ENCODE peak calls at places on chromosome X, in four cellular contexts. X is left lung, N is GM23248, L is NCI-H1092. S is an unnamed sample.
A peak's percentile ranks its signal among the peaks of the same experiment; 100 is the strongest.

GRCh38 chrX:139816204-139816603 is 108.2 kb upstream of the MCF2 start:
- DNase-seq in L (no peak), N (no peak), X (no peak), S (no peak)

GRCh38 chrX:34341258-34341657 is 209.1 kb upstream of the FAM47A start:
- DNase-seq in X (no peak), N (no peak), L (no peak), S (no peak)

GRCh38 chrX:120791013-120791643 is 84.5 kb downstream of the CT47B1 start:
- DNase-seq in N (peak; percentile 83), L (no peak), X (no peak), S (no peak)

GRCh38 chrX:71095971-71096701 is 485 bp downstream of the FOXO4 start:
- DNase-seq in X (no peak), N (peak; percentile 28), L (no peak), S (no peak)

GRCh38 chrX:22481436-22481835 is 208.7 kb downstream of the CBLL2 start:
- DNase-seq in L (no peak), N (no peak), X (no peak), S (no peak)

GRCh38 chrX:154712781-154713391 is 38.0 kb downstream of the GAB3 start:
- DNase-seq in N (peak; percentile 80), X (no peak), L (no peak), S (no peak)

GRCh38 chrX:129593137-129593536 is 53.1 kb downstream of the OCRL start:
- DNase-seq in N (peak; percentile 66), L (no peak), X (no peak), S (no peak)

GRCh38 chrX:13216139-13216538 is 103.7 kb downstream of the ATXN3L start:
- DNase-seq in N (peak; percentile 16), X (no peak), L (no peak), S (no peak)

GRCh38 chrX:6307156-6307555 is 78.5 kb upstream of the NLGN4X start:
- DNase-seq in N (no peak), X (no peak), L (no peak), S (no peak)